ENCODE peak calls at places on chromosomes 11 and 22, in five cellular contexts. O is spleen, M is fibroblast of lung, U is AG04450, J is stomach. B is an unnamed sample.

GRCh38 chr11:96102664-96103068 is 178.8 kb upstream of the MTMR2 start:
- DNase-seq in O (no peak), M (peak), U (peak), J (no peak), B (no peak)

GRCh38 chr22:40178417-40179409 is 988 bp downstream of the TNRC6B start:
- DNase-seq in O (peak), M (peak), U (no peak), J (no peak), B (no peak)

GRCh38 chr11:94809251-94809650 is 41.1 kb downstream of the AMOTL1 start:
- DNase-seq in O (no peak), M (no peak), U (no peak), J (no peak), B (peak)

GRCh38 chr22:45534339-45535192 is 31.9 kb downstream of the FBLN1 start:
- DNase-seq in O (no peak), M (peak), U (peak), J (no peak), B (no peak)

GRCh38 chr22:32335471-32335870 is 22.2 kb upstream of the RFPL3 start:
- DNase-seq in O (no peak), M (no peak), U (no peak), J (peak), B (no peak)

GRCh38 chr11:68106165-68106940 is 14.8 kb downstream of the CHKA start:
- DNase-seq in O (no peak), M (no peak), U (no peak), J (peak), B (no peak)

GRCh38 chr11:94128746-94129504 is at the start of gene PANX1:
- DNase-seq in O (peak), M (peak), U (peak), J (peak), B (no peak)

GRCh38 chr11:67301313-67301921 is 1.9 kb upstream of the SSH3 start:
- DNase-seq in O (peak), M (no peak), U (no peak), J (no peak), B (no peak)

GRCh38 chr11:60343094-60343704 is 16.1 kb downstream of the MS4A6E start:
- DNase-seq in O (no peak), M (peak), U (no peak), J (no peak), B (no peak)

GRCh38 chr11:118290923-118291322 is 13.6 kb upstream of the CD3E start:
- DNase-seq in O (no peak), M (no peak), U (no peak), J (peak), B (no peak)

GRCh38 chr11:57514538-57515331 is 767 bp downstream of the SLC43A1 start:
- DNase-seq in O (peak), M (peak), U (no peak), J (peak), B (no peak)

GRCh38 chr22:45997077-45997774 is 20.3 kb upstream of the WNT7B start:
- DNase-seq in O (peak), M (peak), U (peak), J (peak), B (peak)

GRCh38 chr22:22407061-22407460 is 101.5 kb downstream of the ZNF280B start:
- DNase-seq in O (no peak), M (no peak), U (no peak), J (no peak), B (no peak)

GRCh38 chr11:30585892-30586250 is 282 bp downstream of the MPPED2 start:
- DNase-seq in O (no peak), M (no peak), U (no peak), J (no peak), B (no peak)

GRCh38 chr11:115965754-115966504 is 461.7 kb upstream of the CADM1 start:
- DNase-seq in O (no peak), M (no peak), U (no peak), J (no peak), B (no peak)

GRCh38 chr22:35313311-35314121 is 13.8 kb downstream of the TOM1 start:
- DNase-seq in O (peak), M (peak), U (peak), J (peak), B (peak)

GRCh38 chr22:30284172-30284571 is 5.1 kb downstream of the CASTOR1 start:
- DNase-seq in O (no peak), M (no peak), U (no peak), J (no peak), B (no peak)
- H3K4me3 ChIP-seq in O (no peak), M (no peak), U (no peak), J (no peak), B (no peak)

DNA sequence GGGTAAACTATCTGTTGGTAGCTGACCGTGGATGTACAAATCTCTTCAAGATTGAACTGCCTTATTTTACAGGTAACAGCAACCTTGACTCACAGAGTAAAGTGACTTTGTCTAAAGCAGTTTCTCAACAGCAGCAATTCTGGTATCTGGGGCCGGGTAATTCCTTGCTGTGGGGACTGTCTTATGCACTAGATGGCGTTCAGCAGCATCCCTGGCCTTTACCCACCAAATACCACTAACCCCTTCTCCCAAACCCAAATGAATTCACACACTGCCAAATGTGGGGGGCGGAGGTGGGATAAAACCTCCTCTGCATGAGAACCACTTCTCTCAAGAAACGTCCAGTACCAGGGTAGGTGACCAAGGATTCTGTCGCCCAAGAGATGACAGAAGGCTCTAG is 1.7 kb upstream of the INCENP start:
- DNase-seq in O (no peak), M (no peak), U (no peak), J (no peak), B (no peak)
- TF ChIP-seq CTCF in O (no peak), M (peak), U (peak), J (no peak), B (no peak)

GRCh38 chr11:59144096-59144495 is 1.4 kb downstream of the FAM111A start:
- DNase-seq in O (no peak), M (no peak), U (no peak), J (no peak), B (no peak)
- H3K4me3 ChIP-seq in O (peak), M (peak), U (peak), J (peak), B (peak)

GRCh38 chr11:62435741-62436485 is 17.1 kb downstream of the SCGB1A1 start:
- DNase-seq in O (no peak), M (no peak), U (no peak), J (no peak), B (no peak)

GRCh38 chr11:62437616-62438015 is 18.8 kb downstream of the SCGB1A1 start:
- DNase-seq in O (no peak), M (no peak), U (no peak), J (no peak), B (no peak)

GRCh38 chr11:62438641-62439040 is 19.8 kb downstream of the SCGB1A1 start:
- DNase-seq in O (no peak), M (no peak), U (no peak), J (no peak), B (no peak)

GRCh38 chr11:62443390-62444201 is 24.8 kb downstream of the SCGB1A1 start:
- DNase-seq in O (no peak), M (no peak), U (no peak), J (no peak), B (no peak)

DNA sequence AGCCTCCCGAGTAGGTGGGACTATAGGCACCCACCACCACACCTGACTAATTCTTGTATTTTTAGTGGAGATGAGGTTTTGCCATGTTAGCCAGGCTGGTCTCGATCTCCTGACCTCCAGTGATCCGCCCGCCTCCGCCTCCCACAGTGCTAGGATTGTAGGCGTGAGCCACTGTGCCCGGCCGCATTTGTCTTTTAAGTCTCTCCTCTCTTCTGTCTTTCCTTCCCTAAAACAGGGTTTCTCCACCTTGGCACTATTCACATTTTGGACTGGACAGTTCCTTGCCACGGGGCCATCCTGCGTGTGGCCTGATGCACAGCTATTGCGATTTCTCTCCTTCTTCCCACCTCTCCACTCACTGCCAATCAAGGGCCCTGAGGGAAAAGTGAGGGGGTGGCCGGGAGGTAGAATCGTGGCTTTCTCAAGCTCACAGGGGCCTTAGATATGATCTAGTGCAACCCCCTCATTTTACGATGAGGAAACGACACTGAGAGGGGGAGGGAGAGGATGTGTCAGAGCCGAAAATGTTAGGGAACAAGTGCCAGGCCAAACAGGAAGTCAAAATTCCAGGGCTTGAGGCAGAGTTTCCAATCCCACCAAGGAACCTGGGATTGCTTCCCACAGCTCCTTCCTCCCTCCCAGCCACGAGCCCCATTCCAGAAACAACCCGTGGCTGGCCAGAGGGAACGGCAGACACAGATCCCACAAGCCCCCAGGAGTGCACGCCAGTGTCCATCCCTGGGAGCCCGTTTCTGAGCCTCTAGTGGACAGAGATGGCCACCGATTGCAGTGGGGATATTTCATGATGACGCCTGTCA is 21.2 kb downstream of the SCGB1A1 start:
- DNase-seq in O (no peak), M (peak), U (no peak), J (no peak), B (no peak)
- TF ChIP-seq CTCF in O (no peak), M (no peak), U (peak), J (no peak), B (peak)

GRCh38 chr11:73333173-73333572 is 25.1 kb downstream of the ARHGEF17 start:
- DNase-seq in O (no peak), M (no peak), U (no peak), J (no peak), B (no peak)

GRCh38 chr11:73333626-73334199 is 25.6 kb downstream of the ARHGEF17 start:
- DNase-seq in O (no peak), M (no peak), U (no peak), J (no peak), B (no peak)

GRCh38 chr11:73334244-73335203 is 26.4 kb downstream of the ARHGEF17 start:
- DNase-seq in O (no peak), M (peak), U (no peak), J (peak), B (no peak)

GRCh38 chr11:73338279-73338678 is 30.2 kb downstream of the ARHGEF17 start:
- DNase-seq in O (no peak), M (no peak), U (no peak), J (no peak), B (no peak)

GRCh38 chr11:73335204-73335923 is 27.3 kb downstream of the ARHGEF17 start:
- DNase-seq in O (peak), M (peak), U (no peak), J (peak), B (no peak)
- H3K4me3 ChIP-seq in O (no peak), M (peak), U (peak), J (no peak), B (no peak)

GRCh38 chr11:16879690-16880089 is 134.5 kb downstream of the PLEKHA7 start:
- DNase-seq in O (no peak), M (no peak), U (no peak), J (no peak), B (no peak)

GRCh38 chr11:16883179-16883578 is 131.0 kb downstream of the PLEKHA7 start:
- DNase-seq in O (no peak), M (no peak), U (no peak), J (peak), B (no peak)

GRCh38 chr11:16881766-16882165 is 132.4 kb downstream of the PLEKHA7 start:
- DNase-seq in O (no peak), M (no peak), U (no peak), J (no peak), B (no peak)

GRCh38 chr11:16880184-16880583 is 134.0 kb downstream of the PLEKHA7 start:
- DNase-seq in O (no peak), M (no peak), U (no peak), J (no peak), B (no peak)

DNA sequence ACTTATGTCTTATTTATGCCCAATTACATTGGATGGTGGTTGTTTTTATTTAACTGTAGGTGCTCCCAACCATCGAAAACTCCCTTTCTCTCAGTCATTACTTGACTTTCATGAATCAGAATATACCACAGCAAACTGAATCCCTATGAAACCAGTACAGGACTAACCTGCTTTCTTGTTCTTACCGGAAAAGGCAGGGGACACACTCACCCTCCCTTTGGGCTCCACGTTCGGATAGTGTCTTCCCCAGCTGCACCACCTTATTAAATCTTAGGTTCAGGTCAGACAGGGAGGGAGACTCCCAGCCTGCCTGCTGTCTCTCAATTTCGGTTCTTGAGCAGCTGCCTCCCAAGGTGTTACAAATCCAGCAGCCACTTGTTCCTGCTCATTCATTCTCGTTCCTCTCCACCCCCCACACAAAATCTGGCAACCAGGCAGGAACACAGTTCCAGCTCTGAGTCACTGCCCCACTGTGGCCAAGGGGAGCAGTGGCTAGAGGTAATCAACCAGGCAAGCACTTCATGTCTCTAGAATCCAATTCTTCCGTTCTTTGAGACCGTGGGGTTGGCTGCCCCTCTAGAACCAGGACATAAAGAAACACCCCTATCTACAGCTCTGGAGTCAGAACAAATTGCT is 133.0 kb downstream of the PLEKHA7 start:
- DNase-seq in O (no peak), M (peak), U (no peak), J (peak), B (no peak)
- TF ChIP-seq CTCF in O (no peak), M (peak), U (peak), J (peak), B (peak)